ENCODE peak calls at places on chromosomes 1 and 21, in seven cellular contexts. I is H9, D is cardiac fibroblast, L is RPMI7951, G is NCI-H446 treated with DMSO at 0.1 percent for 48 hours, E is neuronal stem cell, T is GM23248. J is an unnamed sample.

GRCh38 chr1:81850495-81850894 is 49.8 kb downstream of the ADGRL2 start:
- DNase-seq in I (no peak), D (no peak), L (no peak), G (no peak), E (no peak), T (no peak), J (no peak)

GRCh38 chr1:88731475-88731874 is 47.4 kb downstream of the PKN2 start:
- DNase-seq in I (no peak), D (peak; percentile 90), L (peak; percentile 81), G (peak; percentile 92), E (no peak), T (peak; percentile 94), J (no peak)

GRCh38 chr1:15257309-15257708 is 10.3 kb downstream of the FHAD1 start:
- DNase-seq in I (no peak), D (no peak), L (no peak), G (no peak), E (no peak), T (no peak), J (no peak)

GRCh38 chr1:7633521-7634245 is 137.4 kb upstream of the VAMP3 start:
- DNase-seq in I (no peak), D (no peak), L (no peak), G (no peak), E (no peak), T (no peak), J (no peak)

GRCh38 chr21:36792505-36792967 is 93.6 kb downstream of the SIM2 start:
- DNase-seq in I (no peak), D (no peak), L (peak; percentile 54), G (no peak), E (no peak), T (peak; percentile 34), J (no peak)

GRCh38 chr1:215523128-215523861 is 43.8 kb upstream of the KCTD3 start:
- DNase-seq in I (no peak), D (peak; percentile 25), L (no peak), G (no peak), E (no peak), T (peak; percentile 52), J (no peak)

GRCh38 chr1:229696385-229696784 is 70.3 kb downstream of the URB2 start:
- DNase-seq in I (peak; percentile 72), D (no peak), L (no peak), G (no peak), E (no peak), T (no peak), J (no peak)

GRCh38 chr1:89310505-89310904 is 37.8 kb upstream of the GBP5 start:
- DNase-seq in I (no peak), D (peak; percentile 56), L (peak; percentile 23), G (no peak), E (no peak), T (peak; percentile 55), J (no peak)

GRCh38 chr1:82451191-82451590 is 650.5 kb downstream of the ADGRL2 start:
- DNase-seq in I (no peak), D (no peak), L (no peak), G (no peak), E (no peak), T (no peak), J (no peak)

GRCh38 chr1:157307491-157307890 is 169.3 kb upstream of the ETV3 start:
- DNase-seq in I (peak; percentile 20), D (no peak), L (no peak), G (no peak), E (no peak), T (no peak), J (peak; percentile 10)

GRCh38 chr1:100428160-100428559 is 75.9 kb downstream of the CDC14A start:
- DNase-seq in I (no peak), D (no peak), L (no peak), G (no peak), E (no peak), T (no peak), J (no peak)

GRCh38 chr1:153490272-153491051 is 30.0 kb upstream of the S100A7 start:
- DNase-seq in I (no peak), D (peak; percentile 91), L (peak; percentile 91), G (peak; percentile 94), E (no peak), T (peak; percentile 98), J (no peak)

GRCh38 chr1:229203030-229203751 is 67.7 kb upstream of the RAB4A start:
- DNase-seq in I (peak; percentile 95), D (peak; percentile 89), L (peak; percentile 34), G (peak; percentile 25), E (peak; percentile 95), T (peak; percentile 45), J (no peak)

GRCh38 chr1:160206421-160207117 is 1.4 kb downstream of the PEA15 start:
- DNase-seq in I (peak; percentile 57), D (peak; percentile 88), L (peak; percentile 84), G (no peak), E (peak; percentile 30), T (peak; percentile 91), J (no peak)

GRCh38 chr1:43227138-43227836 is 42.5 kb upstream of the TMEM125 start:
- DNase-seq in I (peak; percentile 91), D (peak; percentile 78), L (peak; percentile 66), G (peak; percentile 18), E (peak; percentile 85), T (peak; percentile 68), J (peak; percentile 60)

GRCh38 chr1:36211841-36212240 is 12.4 kb upstream of the THRAP3 start:
- DNase-seq in I (no peak), D (no peak), L (no peak), G (no peak), E (no peak), T (no peak), J (no peak)

GRCh38 chr1:177865807-177866206 is 104.1 kb downstream of the SEC16B start:
- DNase-seq in I (no peak), D (no peak), L (no peak), G (no peak), E (no peak), T (no peak), J (no peak)

GRCh38 chr1:27413004-27413403 is 20.6 kb downstream of the GPR3 start:
- DNase-seq in I (no peak), D (no peak), L (no peak), G (no peak), E (no peak), T (no peak), J (no peak)

GRCh38 chr21:30710499-30710898 is 8.1 kb downstream of the KRTAP21-3 start:
- DNase-seq in I (no peak), D (no peak), L (peak; percentile 33), G (no peak), E (no peak), T (no peak), J (no peak)

GRCh38 chr1:116326486-116326885 is 46.6 kb upstream of the ATP1A1 start:
- DNase-seq in I (no peak), D (no peak), L (no peak), G (no peak), E (no peak), T (no peak), J (no peak)

GRCh38 chr1:178964469-178965330 is 61.0 kb upstream of the FAM20B start:
- DNase-seq in I (no peak), D (no peak), L (no peak), G (no peak), E (no peak), T (no peak), J (no peak)

GRCh38 chr1:61618755-61619154 is 106.2 kb downstream of the TM2D1 start:
- DNase-seq in I (peak; percentile 44), D (no peak), L (no peak), G (no peak), E (no peak), T (no peak), J (no peak)

GRCh38 chr1:64915381-64916274 is 50.7 kb downstream of the JAK1 start:
- DNase-seq in I (no peak), D (peak; percentile 71), L (peak; percentile 51), G (no peak), E (no peak), T (peak; percentile 72), J (no peak)

GRCh38 chr1:109750241-109750882 is 9.5 kb upstream of the GSTM3 start:
- DNase-seq in I (no peak), D (no peak), L (no peak), G (no peak), E (no peak), T (no peak), J (no peak)

GRCh38 chr1:229941785-229942184 is 125.3 kb upstream of the GALNT2 start:
- DNase-seq in I (no peak), D (no peak), L (no peak), G (no peak), E (no peak), T (no peak), J (no peak)